ENCODE peak calls at places on chromosomes 13 and 19, in six cellular contexts. W is activated effector memory CD4-positive, alpha-beta T cell treated with anti-CD3 and anti-CD28 coated beads, Interleukin-2, amount 50 U/mL, for 16 hours; U is astrocyte of the hippocampus; T is EH; A is Calu3; P is RWPE1. H is an unnamed sample.

GRCh38 chr19:17420267-17420924 is 549 bp downstream of the MVB12A start:
- DNase-seq in U (peak; percentile 56), T (peak; percentile 41), W (peak; percentile 73), A (peak; percentile 35), P (peak; percentile 67), H (no peak)

GRCh38 chr19:3547301-3547731 is 8.3 kb downstream of the TEKTIP1 start:
- DNase-seq in A (no peak), T (peak; percentile 39), U (no peak), P (no peak), W (peak; percentile 78), H (peak; percentile 31)

GRCh38 chr19:2145831-2146241 is 5.5 kb downstream of the AP3D1 start:
- DNase-seq in T (no peak), A (no peak), W (no peak), U (peak; percentile 65), P (no peak), H (no peak)

GRCh38 chr13:110340812-110341444 is 33.8 kb downstream of the COL4A2 start:
- DNase-seq in A (no peak), U (peak; percentile 79), W (peak; percentile 70), T (peak; percentile 92), P (no peak), H (peak; percentile 43)

GRCh38 chr19:45047188-45047797 is 8.4 kb downstream of the CLASRP start:
- DNase-seq in P (no peak), T (no peak), W (no peak), U (no peak), A (no peak), H (no peak)

GRCh38 chr19:42252365-42253244 is 2.3 kb downstream of the ERF start:
- DNase-seq in W (peak; percentile 67), P (no peak), T (peak; percentile 65), A (peak; percentile 48), U (peak; percentile 73), H (peak; percentile 28)

GRCh38 chr19:13619203-13619632 is 112.9 kb upstream of the CACNA1A start:
- DNase-seq in U (no peak), W (no peak), T (peak; percentile 26), P (no peak), A (no peak), H (no peak)

GRCh38 chr13:97856001-97856675 is 97.3 kb upstream of the IPO5 start:
- DNase-seq in W (no peak), T (peak; percentile 30), U (no peak), P (no peak), A (no peak), H (no peak)

GRCh38 chr13:32650705-32651311 is 64.6 kb downstream of the PDS5B start:
- DNase-seq in T (peak; percentile 70), P (peak; percentile 25), U (peak; percentile 73), W (peak; percentile 81), A (peak; percentile 48), H (peak; percentile 25)

GRCh38 chr19:27851002-27851481 is 1361.9 kb downstream of the UQCRFS1 start:
- DNase-seq in A (no peak), U (no peak), P (no peak), W (no peak), T (no peak), H (no peak)

GRCh38 chr19:4488496-4488895 is 16.4 kb downstream of the HDGFL2 start:
- DNase-seq in A (no peak), U (no peak), W (no peak), P (no peak), T (no peak), H (no peak)

GRCh38 chr19:3057275-3057714 is 5.0 kb downstream of the TLE5 start:
- DNase-seq in A (peak; percentile 68), P (peak; percentile 58), W (no peak), T (no peak), U (peak; percentile 96), H (no peak)

GRCh38 chr19:51799311-51799997 is 4.5 kb downstream of the FPR3 start:
- DNase-seq in U (peak; percentile 91), T (peak; percentile 97), P (peak; percentile 85), W (no peak), A (peak; percentile 61), H (no peak)

GRCh38 chr19:347946-348861 is 3.6 kb upstream of the MIER2 start:
- DNase-seq in W (no peak), A (peak; percentile 47), U (no peak), P (no peak), T (no peak), H (no peak)

GRCh38 chr13:88526186-88526852 is 855.1 kb downstream of the SLITRK5 start:
- DNase-seq in P (no peak), T (no peak), A (no peak), W (no peak), U (no peak), H (no peak)

GRCh38 chr19:40231544-40232424 is 5.3 kb upstream of the CCNP start:
- DNase-seq in P (no peak), W (no peak), A (peak; percentile 40), U (no peak), T (peak; percentile 59), H (no peak)

GRCh38 chr13:67230774-67231480 is 791 bp upstream of the PCDH9 start:
- DNase-seq in A (peak; percentile 5), P (peak; percentile 44), W (peak; percentile 67), U (peak; percentile 83), T (peak; percentile 70), H (peak; percentile 20)

GRCh38 chr19:15299568-15300409 is 32.5 kb downstream of the BRD4 start:
- DNase-seq in U (no peak), P (no peak), T (peak; percentile 97), W (no peak), A (no peak), H (no peak)

GRCh38 chr19:4284176-4284958 is 5.3 kb downstream of the SHD start:
- DNase-seq in A (peak; percentile 21), W (no peak), U (peak; percentile 37), P (peak; percentile 88), T (peak; percentile 16), H (no peak)

GRCh38 chr13:31349156-31349555 is 149.4 kb downstream of the B3GLCT start:
- DNase-seq in T (no peak), P (no peak), A (no peak), W (no peak), U (no peak), H (no peak)

GRCh38 chr19:7692417-7693088 is 9.4 kb downstream of the FCER2 start:
- DNase-seq in U (no peak), P (no peak), A (no peak), W (no peak), T (no peak), H (no peak)

GRCh38 chr13:19927117-19927734 is 31.3 kb upstream of the ZMYM2 start:
- DNase-seq in A (no peak), T (peak; percentile 24), U (peak; percentile 31), W (no peak), P (peak; percentile 55), H (no peak)

GRCh38 chr13:87675851-87676250 is 4.7 kb downstream of the SLITRK5 start:
- DNase-seq in A (no peak), W (no peak), T (no peak), P (no peak), U (no peak), H (no peak)

GRCh38 chr13:75881109-75881775 is 245.1 kb downstream of the LMO7 start:
- DNase-seq in T (no peak), A (no peak), W (no peak), U (peak; percentile 63), P (no peak), H (no peak)

GRCh38 chr13:27536361-27537101 is 83.8 kb downstream of the LNX2 start:
- DNase-seq in U (no peak), A (no peak), W (no peak), P (no peak), T (no peak), H (no peak)

GRCh38 chr13:41145136-41145908 is 12.7 kb upstream of the KBTBD6 start:
- DNase-seq in W (no peak), A (no peak), U (no peak), T (peak; percentile 81), P (peak; percentile 29), H (no peak)

GRCh38 chr19:7120499-7120898 is 51.0 kb downstream of the ZNF557 start:
- DNase-seq in T (no peak), P (no peak), W (no peak), A (no peak), U (no peak), H (no peak)